ENCODE peak calls at places on chromosomes 4 and X, in four cellular contexts. One of them, this sample, is unnamed.

GRCh38 chr4:74014332-74014731 is 15.9 kb upstream of the CXCL5 start:
- DNase-seq in IMR-90: peak
- DNase-seq in ovary: no peak
- DNase-seq in fibroblast of lung: no peak
- DNase-seq in this sample: no peak

GRCh38 chrX:119105826-119106225 is 21.8 kb downstream of the KIAA1210 start:
- DNase-seq in IMR-90: peak
- DNase-seq in ovary: no peak
- DNase-seq in fibroblast of lung: peak
- DNase-seq in this sample: no peak

GRCh38 chr4:7675612-7676320 is 241.0 kb upstream of the PSAPL1 start:
- DNase-seq in ovary: no peak
- DNase-seq in IMR-90: no peak
- DNase-seq in fibroblast of lung: no peak
- DNase-seq in this sample: no peak

GRCh38 chrX:331145-331771 is 12.7 kb upstream of the GTPBP6 start:
- DNase-seq in IMR-90: peak
- DNase-seq in fibroblast of lung: peak
- DNase-seq in ovary: no peak
- DNase-seq in this sample: peak

GRCh38 chrX:40173662-40174593 is 76.2 kb upstream of the BCOR start:
- DNase-seq in fibroblast of lung: peak
- DNase-seq in IMR-90: no peak
- DNase-seq in ovary: peak
- DNase-seq in this sample: no peak

GRCh38 chrX:107447642-107448041 is 1.8 kb upstream of the FRMPD3 start:
- DNase-seq in IMR-90: no peak
- DNase-seq in ovary: no peak
- DNase-seq in fibroblast of lung: no peak
- DNase-seq in this sample: no peak

GRCh38 chr4:39118034-39118658 is 56.1 kb downstream of the KLHL5 start:
- DNase-seq in ovary: no peak
- DNase-seq in fibroblast of lung: no peak
- DNase-seq in IMR-90: no peak
- DNase-seq in this sample: no peak

GRCh38 chrX:28910501-28910900 is 323.3 kb downstream of the IL1RAPL1 start:
- DNase-seq in IMR-90: peak
- DNase-seq in ovary: no peak
- DNase-seq in fibroblast of lung: peak
- DNase-seq in this sample: no peak

GRCh38 chrX:916235-916609 is 285.6 kb downstream of the SHOX start:
- DNase-seq in fibroblast of lung: no peak
- DNase-seq in ovary: no peak
- DNase-seq in IMR-90: no peak
- DNase-seq in this sample: no peak

GRCh38 chrX:13257223-13258051 is 62.4 kb downstream of the ATXN3L start:
- DNase-seq in ovary: no peak
- DNase-seq in IMR-90: no peak
- DNase-seq in fibroblast of lung: no peak
- DNase-seq in this sample: no peak

GRCh38 chr4:145887241-145887964 is 51.2 kb downstream of the ZNF827 start:
- DNase-seq in ovary: peak
- DNase-seq in fibroblast of lung: peak
- DNase-seq in IMR-90: peak
- DNase-seq in this sample: no peak

GRCh38 chrX:140817943-140818342 is 108.4 kb downstream of the LINC00632 start:
- DNase-seq in IMR-90: peak
- DNase-seq in ovary: no peak
- DNase-seq in fibroblast of lung: peak
- DNase-seq in this sample: no peak

GRCh38 chr4:174156239-174156826 is 127.1 kb downstream of the FBXO8 start:
- DNase-seq in IMR-90: peak
- DNase-seq in ovary: no peak
- DNase-seq in fibroblast of lung: peak
- DNase-seq in this sample: no peak

GRCh38 chr4:129220254-129220653 is 124.3 kb downstream of the C4orf33 start:
- DNase-seq in fibroblast of lung: no peak
- DNase-seq in IMR-90: no peak
- DNase-seq in ovary: no peak
- DNase-seq in this sample: no peak

GRCh38 chr4:48445704-48446103 is 37.4 kb upstream of the SLC10A4 start:
- DNase-seq in ovary: no peak
- DNase-seq in IMR-90: peak
- DNase-seq in fibroblast of lung: no peak
- DNase-seq in this sample: no peak

GRCh38 chrX:110012818-110013484 is 10.0 kb downstream of the TMEM164 start:
- DNase-seq in IMR-90: no peak
- DNase-seq in ovary: no peak
- DNase-seq in fibroblast of lung: no peak
- DNase-seq in this sample: no peak

GRCh38 chr4:118361192-118361591 is 8.4 kb upstream of the PRSS12 start:
- DNase-seq in IMR-90: no peak
- DNase-seq in fibroblast of lung: no peak
- DNase-seq in ovary: no peak
- DNase-seq in this sample: no peak

GRCh38 chr4:88179261-88179660 is 20.8 kb upstream of the ABCG2 start:
- DNase-seq in IMR-90: no peak
- DNase-seq in fibroblast of lung: no peak
- DNase-seq in ovary: no peak
- DNase-seq in this sample: no peak

GRCh38 chr4:4430492-4431195 is 43.7 kb downstream of the NSG1 start:
- DNase-seq in ovary: no peak
- DNase-seq in IMR-90: peak
- DNase-seq in fibroblast of lung: peak
- DNase-seq in this sample: no peak

GRCh38 chrX:71493111-71493613 is 39.7 kb upstream of the OGT start:
- DNase-seq in fibroblast of lung: no peak
- DNase-seq in ovary: peak
- DNase-seq in IMR-90: no peak
- DNase-seq in this sample: no peak
- H3K27ac ChIP-seq in fibroblast of lung: no peak
- H3K27ac ChIP-seq in ovary: no peak
- H3K27ac ChIP-seq in IMR-90: no peak
- H3K27ac ChIP-seq in this sample: no peak

GRCh38 chr4:158211288-158211687 is 1.0 kb downstream of the TMEM144 start:
- DNase-seq in IMR-90: no peak
- DNase-seq in fibroblast of lung: no peak
- DNase-seq in ovary: no peak
- DNase-seq in this sample: no peak
- H3K27ac ChIP-seq in IMR-90: no peak
- H3K27ac ChIP-seq in fibroblast of lung: no peak
- H3K27ac ChIP-seq in ovary: peak
- H3K27ac ChIP-seq in this sample: no peak

GRCh38 chrX:54807524-54808108 is at the start of gene MAGED2:
- DNase-seq in ovary: peak
- DNase-seq in IMR-90: peak
- DNase-seq in fibroblast of lung: peak
- DNase-seq in this sample: no peak
- H3K27ac ChIP-seq in ovary: peak
- H3K27ac ChIP-seq in IMR-90: peak
- H3K27ac ChIP-seq in fibroblast of lung: peak
- H3K27ac ChIP-seq in this sample: peak

DNA sequence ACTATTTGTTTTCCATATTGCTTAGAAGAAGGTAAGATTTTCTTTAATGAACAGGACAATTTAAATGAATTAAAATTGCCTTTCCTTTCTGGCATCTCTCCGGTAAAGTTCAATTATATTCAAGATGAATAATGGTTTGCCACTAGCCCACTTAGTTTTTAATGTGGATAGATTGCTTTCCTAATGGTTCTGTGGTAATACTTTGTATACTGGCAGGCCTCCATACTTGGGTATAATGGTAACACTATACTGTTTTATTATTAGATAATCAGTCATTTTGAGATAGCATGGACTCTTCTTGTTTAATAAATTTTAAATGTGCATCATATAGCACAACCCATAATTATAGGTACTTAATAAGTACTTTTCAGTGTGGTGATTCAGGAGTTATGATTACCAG is 89.5 kb downstream of the ELOVL6 start:
- DNase-seq in fibroblast of lung: no peak
- DNase-seq in ovary: no peak
- DNase-seq in IMR-90: no peak
- DNase-seq in this sample: no peak
- H3K27ac ChIP-seq in fibroblast of lung: no peak
- H3K27ac ChIP-seq in ovary: no peak
- H3K27ac ChIP-seq in IMR-90: no peak
- H3K27ac ChIP-seq in this sample: no peak

GRCh38 chr4:107837298-107837697 is 12.6 kb downstream of the SGMS2 start:
- DNase-seq in ovary: no peak
- DNase-seq in fibroblast of lung: no peak
- DNase-seq in IMR-90: no peak
- DNase-seq in this sample: no peak

GRCh38 chr4:107835409-107835808 is 10.7 kb downstream of the SGMS2 start:
- DNase-seq in fibroblast of lung: peak
- DNase-seq in ovary: no peak
- DNase-seq in IMR-90: peak
- DNase-seq in this sample: no peak

GRCh38 chr4:107839166-107839565 is 14.4 kb downstream of the SGMS2 start:
- DNase-seq in fibroblast of lung: no peak
- DNase-seq in IMR-90: no peak
- DNase-seq in ovary: no peak
- DNase-seq in this sample: no peak

GRCh38 chr4:107838763-107839162 is 14.0 kb downstream of the SGMS2 start:
- DNase-seq in fibroblast of lung: no peak
- DNase-seq in IMR-90: peak
- DNase-seq in ovary: no peak
- DNase-seq in this sample: no peak

DNA sequence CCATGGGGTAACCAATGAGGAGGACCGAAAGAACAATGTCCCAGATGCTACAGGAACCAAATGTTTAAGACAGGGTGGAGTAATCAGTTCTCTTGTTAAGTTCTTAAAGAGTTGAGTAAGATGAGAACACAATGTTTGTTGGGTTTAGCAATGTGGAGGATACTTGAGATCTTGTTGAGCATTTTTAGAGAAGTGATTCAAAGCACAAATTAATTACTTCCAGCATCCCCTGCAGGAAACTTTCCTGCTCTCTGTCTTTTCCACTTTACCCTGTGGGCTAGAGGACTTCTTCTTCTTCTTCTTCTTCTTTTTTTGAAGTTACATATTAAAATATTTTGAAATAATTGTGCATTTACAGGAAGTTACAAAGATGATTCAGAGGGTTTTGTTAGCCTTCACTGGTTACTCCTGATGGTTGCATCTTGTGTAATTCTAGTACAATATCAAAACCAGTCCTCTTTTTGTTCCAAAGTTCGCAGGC is 13.4 kb downstream of the SGMS2 start:
- DNase-seq in ovary: no peak
- DNase-seq in IMR-90: peak
- DNase-seq in fibroblast of lung: no peak
- DNase-seq in this sample: no peak
- H3K27ac ChIP-seq in ovary: no peak
- H3K27ac ChIP-seq in IMR-90: no peak
- H3K27ac ChIP-seq in fibroblast of lung: no peak
- H3K27ac ChIP-seq in this sample: peak